ENCODE peak calls at places on chromosomes 4 and X, in eight cellular contexts. One of them, this sample, is unnamed.

GRCh38 chr4:163558539-163559044 is 64.1 kb downstream of the TMA16 start:
- DNase-seq in SK-N-SH: no peak
- DNase-seq in GM23338: no peak
- DNase-seq in HCT116: no peak
- DNase-seq in HepG2: no peak
- DNase-seq in GM12878: no peak
- DNase-seq in K562: no peak
- DNase-seq in Panc1: no peak
- DNase-seq in this sample: no peak

GRCh38 chrX:124680287-124680686 is 333.9 kb downstream of the SH2D1A start:
- DNase-seq in SK-N-SH: peak
- DNase-seq in GM23338: no peak
- DNase-seq in HCT116: no peak
- DNase-seq in HepG2: no peak
- DNase-seq in GM12878: no peak
- DNase-seq in K562: no peak
- DNase-seq in Panc1: no peak
- DNase-seq in this sample: no peak

GRCh38 chr4:67934628-67935027 is 28.7 kb downstream of the TMPRSS11A start:
- DNase-seq in SK-N-SH: no peak
- DNase-seq in GM23338: peak
- DNase-seq in HCT116: no peak
- DNase-seq in HepG2: no peak
- DNase-seq in GM12878: no peak
- DNase-seq in K562: no peak
- DNase-seq in Panc1: no peak
- DNase-seq in this sample: no peak

GRCh38 chr4:164383187-164384181 is 370.4 kb upstream of the SMIM31 start:
- DNase-seq in SK-N-SH: peak
- DNase-seq in GM23338: peak
- DNase-seq in HCT116: no peak
- DNase-seq in HepG2: no peak
- DNase-seq in GM12878: no peak
- DNase-seq in K562: no peak
- DNase-seq in Panc1: no peak
- DNase-seq in this sample: no peak

GRCh38 chr4:174369968-174370367 is 86.3 kb downstream of the CEP44 start:
- DNase-seq in SK-N-SH: no peak
- DNase-seq in GM23338: no peak
- DNase-seq in HCT116: no peak
- DNase-seq in HepG2: no peak
- DNase-seq in GM12878: no peak
- DNase-seq in K562: no peak
- DNase-seq in Panc1: no peak
- DNase-seq in this sample: no peak

GRCh38 chrX:135112096-135112729 is 8.1 kb downstream of the ETDB start:
- DNase-seq in SK-N-SH: peak
- DNase-seq in GM23338: peak
- DNase-seq in HCT116: peak
- DNase-seq in HepG2: no peak
- DNase-seq in GM12878: no peak
- DNase-seq in K562: no peak
- DNase-seq in Panc1: peak
- DNase-seq in this sample: peak

GRCh38 chr4:70721747-70722146 is at the start of gene RUFY3:
- DNase-seq in SK-N-SH: peak
- DNase-seq in GM23338: peak
- DNase-seq in HCT116: no peak
- DNase-seq in HepG2: no peak
- DNase-seq in GM12878: no peak
- DNase-seq in K562: no peak
- DNase-seq in Panc1: no peak
- DNase-seq in this sample: no peak

GRCh38 chr4:40194602-40195161 is 2.1 kb upstream of the RHOH start:
- DNase-seq in SK-N-SH: peak
- DNase-seq in GM23338: no peak
- DNase-seq in HCT116: no peak
- DNase-seq in HepG2: peak
- DNase-seq in GM12878: no peak
- DNase-seq in K562: no peak
- DNase-seq in Panc1: no peak
- DNase-seq in this sample: no peak

GRCh38 chrX:20274121-20274520 is 7.4 kb upstream of the RPS6KA3 start:
- DNase-seq in SK-N-SH: no peak
- DNase-seq in GM23338: no peak
- DNase-seq in HCT116: no peak
- DNase-seq in HepG2: no peak
- DNase-seq in GM12878: no peak
- DNase-seq in K562: no peak
- DNase-seq in Panc1: no peak
- DNase-seq in this sample: no peak

GRCh38 chr4:149279331-149279730 is 536.3 kb downstream of the IQCM start:
- DNase-seq in SK-N-SH: no peak
- DNase-seq in GM23338: no peak
- DNase-seq in HCT116: no peak
- DNase-seq in HepG2: no peak
- DNase-seq in GM12878: no peak
- DNase-seq in K562: no peak
- DNase-seq in Panc1: no peak
- DNase-seq in this sample: no peak

GRCh38 chrX:1351981-1352714 is 15.6 kb downstream of the IL3RA start:
- DNase-seq in SK-N-SH: no peak
- DNase-seq in GM23338: no peak
- DNase-seq in HCT116: no peak
- DNase-seq in HepG2: no peak
- DNase-seq in GM12878: no peak
- DNase-seq in K562: no peak
- DNase-seq in Panc1: no peak
- DNase-seq in this sample: no peak

GRCh38 chrX:118974088-118974907 is at the start of gene LONRF3:
- DNase-seq in SK-N-SH: peak
- DNase-seq in GM23338: no peak
- DNase-seq in HCT116: no peak
- DNase-seq in HepG2: peak
- DNase-seq in GM12878: no peak
- DNase-seq in K562: peak
- DNase-seq in Panc1: peak
- DNase-seq in this sample: peak

GRCh38 chr4:143202824-143203223 is 18.1 kb downstream of the USP38 start:
- DNase-seq in SK-N-SH: no peak
- DNase-seq in GM23338: no peak
- DNase-seq in HCT116: no peak
- DNase-seq in HepG2: no peak
- DNase-seq in GM12878: no peak
- DNase-seq in K562: no peak
- DNase-seq in Panc1: no peak
- DNase-seq in this sample: no peak

GRCh38 chrX:28584025-28584424 is 3.2 kb upstream of the IL1RAPL1 start:
- DNase-seq in SK-N-SH: no peak
- DNase-seq in GM23338: no peak
- DNase-seq in HCT116: no peak
- DNase-seq in HepG2: no peak
- DNase-seq in GM12878: no peak
- DNase-seq in K562: no peak
- DNase-seq in Panc1: no peak
- DNase-seq in this sample: no peak

GRCh38 chrX:28585767-28586166 is 1.5 kb upstream of the IL1RAPL1 start:
- DNase-seq in SK-N-SH: no peak
- DNase-seq in GM23338: no peak
- DNase-seq in HCT116: no peak
- DNase-seq in HepG2: no peak
- DNase-seq in GM12878: no peak
- DNase-seq in K562: no peak
- DNase-seq in Panc1: no peak
- DNase-seq in this sample: no peak

GRCh38 chrX:28589048-28589447 is 1.8 kb downstream of the IL1RAPL1 start:
- DNase-seq in SK-N-SH: no peak
- DNase-seq in GM23338: no peak
- DNase-seq in HCT116: no peak
- DNase-seq in HepG2: no peak
- DNase-seq in GM12878: no peak
- DNase-seq in K562: no peak
- DNase-seq in Panc1: no peak
- DNase-seq in this sample: no peak

GRCh38 chrX:28586291-28586690 is 955 bp upstream of the IL1RAPL1 start:
- DNase-seq in SK-N-SH: no peak
- DNase-seq in GM23338: peak
- DNase-seq in HCT116: no peak
- DNase-seq in HepG2: no peak
- DNase-seq in GM12878: no peak
- DNase-seq in K562: no peak
- DNase-seq in Panc1: no peak
- DNase-seq in this sample: no peak

DNA sequence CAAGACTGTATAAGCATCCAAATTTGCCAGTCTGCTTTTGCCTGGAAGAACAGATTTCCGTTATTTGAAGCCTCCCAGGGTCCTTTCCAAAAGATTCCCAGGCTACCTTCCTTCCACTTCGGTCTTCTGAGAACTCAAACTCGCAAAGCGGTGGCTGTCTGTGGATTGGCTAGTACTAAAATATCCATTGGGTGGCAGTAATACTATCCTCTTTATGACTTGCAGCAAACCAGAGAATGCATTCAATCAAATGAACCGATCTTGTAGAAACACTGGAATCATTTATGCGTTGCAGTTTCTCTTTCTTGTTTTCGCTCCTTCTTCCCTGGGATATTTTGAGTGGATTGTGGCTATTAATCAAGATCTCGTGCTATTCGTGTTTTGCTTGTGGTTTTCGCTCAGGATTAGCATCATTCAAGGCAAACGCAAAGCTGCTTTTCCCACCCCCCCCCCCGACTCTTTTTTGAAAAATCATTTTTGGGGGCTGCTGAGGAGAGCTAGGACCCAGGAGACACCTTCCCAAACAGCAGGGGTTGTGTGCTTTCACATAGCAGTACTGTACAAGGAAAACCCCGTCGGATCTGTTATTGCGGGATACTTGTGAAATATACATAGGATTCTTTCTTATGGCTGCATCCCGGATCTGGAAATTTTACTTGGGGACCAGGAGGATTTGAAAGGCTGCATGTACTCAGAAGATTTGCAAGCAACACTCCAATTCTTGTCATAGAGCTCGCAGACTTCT is at the start of gene IL1RAPL1:
- DNase-seq in SK-N-SH: no peak
- DNase-seq in GM23338: no peak
- DNase-seq in HCT116: no peak
- DNase-seq in HepG2: no peak
- DNase-seq in GM12878: no peak
- DNase-seq in K562: no peak
- DNase-seq in Panc1: no peak
- DNase-seq in this sample: no peak
- TF ChIP-seq REST in SK-N-SH: no peak
- TF ChIP-seq REST in GM23338: no peak
- TF ChIP-seq REST in HCT116: no peak
- TF ChIP-seq REST in HepG2: no peak
- TF ChIP-seq REST in GM12878: no peak
- TF ChIP-seq REST in K562: no peak
- TF ChIP-seq REST in Panc1: no peak
- TF ChIP-seq REST in this sample: no peak

GRCh38 chrX:153928846-153929245 is 2.8 kb upstream of the ARHGAP4 start:
- DNase-seq in SK-N-SH: no peak
- DNase-seq in GM23338: no peak
- DNase-seq in HCT116: no peak
- DNase-seq in HepG2: no peak
- DNase-seq in GM12878: no peak
- DNase-seq in K562: no peak
- DNase-seq in Panc1: no peak
- DNase-seq in this sample: no peak

GRCh38 chrX:153929576-153929975 is 3.5 kb upstream of the ARHGAP4 start:
- DNase-seq in SK-N-SH: no peak
- DNase-seq in GM23338: no peak
- DNase-seq in HCT116: no peak
- DNase-seq in HepG2: no peak
- DNase-seq in GM12878: no peak
- DNase-seq in K562: no peak
- DNase-seq in Panc1: no peak
- DNase-seq in this sample: no peak

GRCh38 chrX:153926863-153927685 is 1.0 kb upstream of the ARHGAP4 start:
- DNase-seq in SK-N-SH: peak
- DNase-seq in GM23338: no peak
- DNase-seq in HCT116: no peak
- DNase-seq in HepG2: peak
- DNase-seq in GM12878: peak
- DNase-seq in K562: peak
- DNase-seq in Panc1: no peak
- DNase-seq in this sample: peak

GRCh38 chrX:153927686-153927935 is 1.5 kb upstream of the ARHGAP4 start:
- DNase-seq in SK-N-SH: no peak
- DNase-seq in GM23338: no peak
- DNase-seq in HCT116: no peak
- DNase-seq in HepG2: no peak
- DNase-seq in GM12878: no peak
- DNase-seq in K562: no peak
- DNase-seq in Panc1: no peak
- DNase-seq in this sample: no peak

GRCh38 chrX:153927936-153928760 is 2.1 kb upstream of the ARHGAP4 start:
- DNase-seq in SK-N-SH: peak
- DNase-seq in GM23338: peak
- DNase-seq in HCT116: peak
- DNase-seq in HepG2: peak
- DNase-seq in GM12878: peak
- DNase-seq in K562: peak
- DNase-seq in Panc1: peak
- DNase-seq in this sample: peak
- TF ChIP-seq POLR2AphosphoS5 in SK-N-SH: peak
- TF ChIP-seq POLR2AphosphoS5 in GM23338: peak
- TF ChIP-seq POLR2AphosphoS5 in HCT116: peak
- TF ChIP-seq POLR2AphosphoS5 in HepG2: peak
- TF ChIP-seq POLR2AphosphoS5 in GM12878: peak
- TF ChIP-seq POLR2AphosphoS5 in K562: peak
- TF ChIP-seq POLR2AphosphoS5 in Panc1: peak
- TF ChIP-seq POLR2AphosphoS5 in this sample: peak

DNA sequence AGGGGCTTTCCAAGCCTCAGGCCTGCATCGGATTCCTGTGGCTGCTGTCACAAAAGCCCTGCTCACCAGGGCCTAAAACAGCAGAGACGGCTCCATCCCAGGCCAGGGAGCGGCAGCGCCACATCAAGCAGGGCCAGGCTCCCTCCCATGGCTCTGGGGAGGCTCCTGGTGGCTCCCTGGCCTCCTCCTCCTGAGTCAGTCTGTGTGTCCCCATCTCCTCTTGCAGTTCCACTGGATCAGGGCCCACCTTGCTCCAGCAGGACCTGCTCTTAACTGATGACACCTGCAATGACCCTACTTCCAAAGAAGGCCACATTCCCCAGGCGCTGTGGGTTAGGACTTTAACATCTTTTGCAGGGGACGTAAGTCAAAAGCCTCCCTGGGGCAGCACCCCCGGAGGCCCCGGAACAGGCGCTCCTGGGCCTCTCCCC is 51.9 kb downstream of the CPZ start:
- DNase-seq in SK-N-SH: no peak
- DNase-seq in GM23338: no peak
- DNase-seq in HCT116: no peak
- DNase-seq in HepG2: no peak
- DNase-seq in GM12878: no peak
- DNase-seq in K562: no peak
- DNase-seq in Panc1: no peak
- DNase-seq in this sample: no peak
- TF ChIP-seq REST in SK-N-SH: no peak
- TF ChIP-seq REST in GM23338: no peak
- TF ChIP-seq REST in HCT116: no peak
- TF ChIP-seq REST in HepG2: no peak
- TF ChIP-seq REST in GM12878: no peak
- TF ChIP-seq REST in K562: no peak
- TF ChIP-seq REST in Panc1: no peak
- TF ChIP-seq REST in this sample: no peak

GRCh38 chr4:6720202-6720699 is 4.3 kb downstream of the BLOC1S4 start:
- DNase-seq in SK-N-SH: peak
- DNase-seq in GM23338: peak
- DNase-seq in HCT116: peak
- DNase-seq in HepG2: peak
- DNase-seq in GM12878: no peak
- DNase-seq in K562: peak
- DNase-seq in Panc1: no peak
- DNase-seq in this sample: peak
- TF ChIP-seq POLR2AphosphoS5 in SK-N-SH: no peak
- TF ChIP-seq POLR2AphosphoS5 in GM23338: no peak
- TF ChIP-seq POLR2AphosphoS5 in HCT116: no peak
- TF ChIP-seq POLR2AphosphoS5 in HepG2: no peak
- TF ChIP-seq POLR2AphosphoS5 in GM12878: no peak
- TF ChIP-seq POLR2AphosphoS5 in K562: no peak
- TF ChIP-seq POLR2AphosphoS5 in Panc1: no peak
- TF ChIP-seq POLR2AphosphoS5 in this sample: no peak